ENCODE peak calls at places on chromosomes 2 and 18, in seven cellular contexts. L is stomach, K is neural progenitor cell, F is uterus, T is mesendoderm, Z is spleen, D is IMR-90. V is an unnamed sample. For H3K4me1 and H3K36me3, the result is how much of the 10 kb centered on the place peaks cover.

GRCh38 chr2:8754056-8754790 is 72.4 kb downstream of the ID2 start:
- DNase-seq in L (no peak), K (no peak), F (no peak), T (no peak), Z (no peak), D (peak), V (no peak)

GRCh38 chr2:4047961-4048891 is 344.9 kb downstream of the DCDC2C start:
- DNase-seq in L (no peak), K (no peak), F (no peak), T (no peak), Z (no peak), D (no peak), V (no peak)

GRCh38 chr2:173761603-173762119 is 203.5 kb downstream of the SP3 start:
- DNase-seq in L (no peak), K (no peak), F (no peak), T (no peak), Z (no peak), D (no peak), V (no peak)

GRCh38 chr2:170434900-170435640 is 257.1 kb downstream of the MYO3B start:
- DNase-seq in L (no peak), K (no peak), F (no peak), T (peak), Z (no peak), D (no peak), V (no peak)

GRCh38 chr2:134603966-134604365 is 114.8 kb downstream of the TMEM163 start:
- DNase-seq in L (no peak), K (peak), F (no peak), T (no peak), Z (no peak), D (no peak), V (no peak)

GRCh38 chr2:214765180-214765579 is 44.3 kb downstream of the BARD1 start:
- DNase-seq in L (no peak), K (no peak), F (no peak), T (no peak), Z (no peak), D (no peak), V (no peak)

GRCh38 chr2:121721926-121722325 is 14.7 kb downstream of the NIFK start:
- DNase-seq in L (no peak), K (no peak), F (no peak), T (no peak), Z (no peak), D (peak), V (no peak)

GRCh38 chr2:156320491-156320896 is 12.0 kb downstream of the NR4A2 start:
- DNase-seq in L (peak), K (peak), F (no peak), T (peak), Z (no peak), D (peak), V (no peak)

GRCh38 chr18:35535297-35535696 is 37.5 kb upstream of the INO80C start:
- DNase-seq in L (no peak), K (no peak), F (no peak), T (no peak), Z (no peak), D (no peak), V (no peak)

GRCh38 chr2:84833481-84834150 is 47.3 kb downstream of the TRABD2A start:
- DNase-seq in L (no peak), K (no peak), F (no peak), T (no peak), Z (peak), D (no peak), V (no peak)

GRCh38 chr2:192159764-192160163 is 35.0 kb downstream of the TMEFF2 start:
- DNase-seq in L (no peak), K (no peak), F (no peak), T (no peak), Z (no peak), D (no peak), V (no peak)

GRCh38 chr18:75551071-75551470 is 123.6 kb upstream of the SMIM21 start:
- DNase-seq in L (no peak), K (no peak), F (no peak), T (no peak), Z (no peak), D (no peak), V (no peak)

GRCh38 chr18:29651121-29651675 is 1391.3 kb downstream of the DSC3 start:
- DNase-seq in L (no peak), K (no peak), F (no peak), T (no peak), Z (no peak), D (peak), V (no peak)

GRCh38 chr18:21391074-21391673 is 149.1 kb downstream of the GREB1L start:
- DNase-seq in L (no peak), K (no peak), F (no peak), T (peak), Z (no peak), D (peak), V (no peak)

GRCh38 chr2:218858138-218858445 is 1.5 kb upstream of the WNT6 start:
- DNase-seq in L (no peak), K (no peak), F (no peak), T (no peak), Z (no peak), D (no peak), V (no peak)

GRCh38 chr2:142951190-142952007 is 73.9 kb downstream of the KYNU start:
- DNase-seq in L (no peak), K (no peak), F (no peak), T (no peak), Z (no peak), D (peak), V (no peak)

GRCh38 chr2:95346236-95346737 is 49.1 kb downstream of the KCNIP3 start:
- DNase-seq in L (peak), K (no peak), F (peak), T (no peak), Z (peak), D (peak), V (no peak)

GRCh38 chr2:184558713-184559464 is 39.4 kb upstream of the ZNF804A start:
- DNase-seq in L (no peak), K (no peak), F (no peak), T (no peak), Z (no peak), D (no peak), V (no peak)

DNA sequence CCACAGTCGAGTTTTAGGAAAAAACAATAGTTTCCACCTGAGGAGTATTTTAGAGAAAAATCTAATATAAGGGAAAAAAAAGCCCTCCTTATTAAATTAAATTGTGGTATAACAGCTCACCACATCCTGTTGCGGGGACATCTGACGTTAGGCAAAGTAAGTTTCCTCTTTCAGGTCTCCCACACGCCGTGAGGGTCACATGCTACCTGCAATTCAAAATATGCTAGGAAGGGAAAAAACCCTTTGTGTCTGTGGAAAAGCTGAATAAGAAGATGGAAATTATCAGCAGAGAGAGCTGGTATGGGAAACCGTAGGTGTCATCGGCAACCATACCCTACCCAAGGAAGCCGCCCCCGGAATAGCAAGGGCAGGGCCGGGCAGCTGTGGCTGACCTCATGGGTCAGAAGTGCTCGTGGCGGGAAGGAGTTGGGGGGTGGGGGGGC is 128.0 kb downstream of the NFATC1 start:
- DNase-seq in L (no peak), K (no peak), F (peak), T (no peak), Z (peak), D (no peak), V (no peak)
- H3K4me1 ChIP-seq in L (under half), K (under half), F (under half), T (under half), Z (half or more), D (under half), V (under half)

GRCh38 chr2:23286765-23287155 is 98.2 kb upstream of the KLHL29 start:
- DNase-seq in L (no peak), K (no peak), F (peak), T (peak), Z (no peak), D (peak), V (no peak)
- H3K4me3 ChIP-seq in L (no peak), K (no peak), F (no peak), T (no peak), Z (no peak), D (no peak), V (no peak)

DNA sequence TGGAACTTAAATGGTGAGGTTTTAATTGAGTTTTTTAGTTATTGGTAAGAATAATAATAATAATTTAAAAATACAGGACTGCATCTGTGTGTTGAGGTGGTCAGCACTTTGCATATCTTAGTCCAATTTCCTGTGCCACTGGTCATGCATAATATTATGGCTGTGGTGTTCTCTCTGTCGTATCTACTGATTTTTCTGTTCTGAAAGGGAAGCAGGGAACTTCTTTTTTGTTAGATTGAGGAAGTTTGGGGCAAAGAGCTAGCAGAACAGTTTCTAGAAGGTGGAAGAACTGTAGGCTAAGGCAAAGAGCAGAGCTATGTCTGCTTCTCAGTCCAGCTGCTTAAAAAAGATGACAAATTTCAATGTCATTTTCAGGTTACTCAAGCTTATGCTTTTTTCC is 74.3 kb downstream of the XRCC5 start:
- DNase-seq in L (no peak), K (no peak), F (no peak), T (no peak), Z (no peak), D (no peak), V (no peak)
- H3K36me3 ChIP-seq in L (half or more), K (under half), F (under half), T (under half), Z (under half), D (under half), V (under half)

DNA sequence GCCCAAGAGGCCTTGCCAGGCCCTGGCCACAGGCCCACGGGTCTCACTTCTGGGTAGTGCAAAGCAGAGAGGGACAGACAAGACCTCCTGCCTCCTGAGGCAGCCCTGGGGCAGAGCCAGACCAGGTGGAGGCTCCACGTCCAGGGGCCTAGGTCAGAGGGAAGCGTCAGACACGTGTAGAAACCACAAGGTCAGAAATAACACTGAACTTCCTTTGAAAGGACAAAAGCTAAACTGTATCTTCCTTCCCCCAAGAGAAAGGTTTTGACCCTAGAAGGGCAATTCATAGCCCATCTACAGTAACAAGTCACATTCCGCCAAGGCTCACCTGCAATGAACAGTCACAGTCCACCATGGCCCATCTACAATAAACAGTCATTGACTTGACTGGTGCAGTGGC is 17.9 kb downstream of the SDC1 start:
- DNase-seq in L (no peak), K (no peak), F (no peak), T (no peak), Z (no peak), D (no peak), V (no peak)
- H3K4me1 ChIP-seq in L (half or more), K (under half), F (under half), T (under half), Z (under half), D (under half), V (under half)

GRCh38 chr18:48446582-48447225 is 37.5 kb upstream of the ZBTB7C start:
- DNase-seq in L (peak), K (peak), F (peak), T (peak), Z (peak), D (peak), V (peak)
- H3K4me3 ChIP-seq in L (no peak), K (no peak), F (no peak), T (no peak), Z (no peak), D (no peak), V (no peak)

GRCh38 chr2:36582556-36583350 is 15.2 kb downstream of the FEZ2 start:
- DNase-seq in L (no peak), K (no peak), F (no peak), T (no peak), Z (no peak), D (no peak), V (no peak)
- H3K36me3 ChIP-seq in L (half or more), K (under half), F (under half), T (under half), Z (half or more), D (under half), V (under half)

GRCh38 chr2:96870631-96871255 is 863 bp upstream of the SEMA4C start:
- DNase-seq in L (peak), K (no peak), F (peak), T (peak), Z (peak), D (no peak), V (no peak)
- H3K4me1 ChIP-seq in L (half or more), K (under half), F (under half), T (under half), Z (half or more), D (under half), V (under half)

GRCh38 chr2:69836316-69836715 is 6.9 kb downstream of the GMCL1 start:
- DNase-seq in L (no peak), K (no peak), F (no peak), T (no peak), Z (no peak), D (no peak), V (no peak)
- H3K4me3 ChIP-seq in L (no peak), K (no peak), F (no peak), T (no peak), Z (no peak), D (no peak), V (no peak)

DNA sequence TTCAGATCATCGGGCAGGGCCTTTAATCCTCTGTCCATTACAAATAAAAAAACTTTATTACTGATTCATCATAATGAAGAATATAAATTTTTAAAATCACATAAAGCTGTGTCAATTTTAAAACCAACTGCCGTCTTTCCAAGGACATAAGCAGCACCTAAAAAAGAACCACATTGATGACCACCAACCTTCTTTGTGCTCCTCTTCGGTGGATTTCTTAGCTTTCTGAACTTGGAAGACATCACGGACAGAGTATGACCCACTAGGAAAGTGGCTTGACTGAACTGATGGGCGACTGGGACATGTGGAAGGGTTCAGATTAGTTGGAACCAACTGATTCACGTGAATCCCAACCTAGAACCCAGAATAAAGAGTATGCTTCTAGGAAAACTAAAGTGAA is 68.9 kb downstream of the EIF5B start:
- DNase-seq in L (no peak), K (no peak), F (no peak), T (no peak), Z (no peak), D (no peak), V (no peak)
- H3K36me3 ChIP-seq in L (half or more), K (under half), F (under half), T (under half), Z (half or more), D (under half), V (under half)

DNA sequence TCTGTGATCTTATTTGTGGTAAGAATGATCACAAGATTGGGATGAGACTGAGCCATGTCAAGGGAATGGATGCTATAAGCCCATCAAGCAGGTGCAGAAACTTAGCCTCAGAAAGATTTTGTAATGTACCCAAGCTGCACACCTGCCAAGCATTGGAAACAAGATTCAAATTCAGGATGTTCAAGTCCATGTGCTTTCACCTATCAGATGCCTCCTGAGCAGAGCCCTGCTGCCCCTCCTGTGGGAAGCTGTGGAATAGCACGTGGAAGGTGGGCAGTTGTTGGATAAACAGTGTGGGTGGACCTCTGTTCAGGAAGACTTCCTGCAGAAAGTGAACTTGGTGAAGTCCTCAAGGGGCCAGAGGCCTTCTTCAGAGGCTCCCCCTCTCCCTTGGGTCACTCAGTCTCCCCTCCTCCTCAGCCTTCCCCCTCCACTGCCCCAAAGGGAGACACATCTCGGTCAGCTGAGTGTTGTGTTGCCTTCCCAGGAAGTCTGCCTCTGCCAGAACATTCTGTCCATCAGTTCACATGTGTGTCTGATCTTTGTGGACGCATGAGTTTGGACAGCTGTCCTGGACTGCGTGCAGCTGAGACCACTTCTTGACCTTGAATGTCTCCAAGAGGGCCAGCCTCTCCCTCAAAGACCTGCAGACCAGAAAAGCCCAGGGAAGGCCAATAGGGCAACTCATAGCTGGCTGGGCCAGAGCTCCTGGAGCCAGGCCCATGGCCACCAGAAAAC is 186.1 kb downstream of the INHBB start:
- DNase-seq in L (no peak), K (no peak), F (no peak), T (no peak), Z (peak), D (no peak), V (no peak)
- H3K4me1 ChIP-seq in L (under half), K (under half), F (under half), T (under half), Z (under half), D (under half), V (under half)